ENCODE peak calls at places on chromosome 2, in six cellular contexts. O is heart left ventricle, Z is kidney epithelial cell, P is AG04450, G is hepatocyte, Y is cardiac muscle cell. W is an unnamed sample.
A peak's percentile ranks its signal among the peaks of the same experiment; 100 is the strongest.

GRCh38 chr2:151878655-151879563 is 50.7 kb upstream of the ARL5A start:
- DNase-seq in P (no peak), G (peak; percentile 47), Z (peak; percentile 34), Y (no peak), O (no peak), W (no peak)

GRCh38 chr2:149924028-149924427 is 336.5 kb upstream of the MMADHC start:
- DNase-seq in O (no peak), G (no peak), Y (no peak), P (no peak), Z (peak; percentile 29), W (no peak)

GRCh38 chr2:145431181-145431951 is 911.4 kb upstream of the ZEB2 start:
- DNase-seq in G (peak; percentile 56), Y (peak; percentile 32), O (no peak), P (no peak), Z (peak; percentile 5), W (no peak)

GRCh38 chr2:215793747-215794595 is 219.4 kb downstream of the MREG start:
- DNase-seq in P (peak; percentile 92), G (peak; percentile 68), Z (peak; percentile 88), O (no peak), Y (no peak), W (peak; percentile 82)

GRCh38 chr2:196854629-196855028 is 45.5 kb upstream of the C2orf66 start:
- DNase-seq in O (no peak), G (no peak), P (no peak), Y (no peak), Z (no peak), W (no peak)

GRCh38 chr2:70340921-70341765 is 39.3 kb upstream of the FAM136A start:
- DNase-seq in Y (peak; percentile 67), Z (no peak), O (no peak), G (peak; percentile 71), P (no peak), W (no peak)

GRCh38 chr2:165827219-165827920 is 33.3 kb upstream of the GALNT3 start:
- DNase-seq in Z (no peak), G (no peak), O (no peak), P (no peak), Y (no peak), W (no peak)

GRCh38 chr2:195850764-195851163 is 193.7 kb downstream of the SLC39A10 start:
- DNase-seq in Z (no peak), P (no peak), G (no peak), O (no peak), Y (no peak), W (no peak)

GRCh38 chr2:68824831-68825230 is 46.4 kb downstream of the BMP10 start:
- DNase-seq in Y (no peak), G (no peak), P (no peak), O (no peak), Z (no peak), W (peak; percentile 16)

GRCh38 chr2:119174216-119174992 is 15.9 kb upstream of the C1QL2 start:
- DNase-seq in P (no peak), O (no peak), Y (peak; percentile 27), Z (no peak), G (peak; percentile 39), W (no peak)

GRCh38 chr2:120758181-120759048 is 22.7 kb downstream of the GLI2 start:
- DNase-seq in Y (peak; percentile 41), O (peak; percentile 75), P (peak; percentile 65), G (peak; percentile 79), Z (no peak), W (no peak)

GRCh38 chr2:104656496-104657310 is 197.2 kb upstream of the POU3F3 start:
- DNase-seq in P (no peak), Z (no peak), Y (no peak), O (no peak), G (no peak), W (no peak)

GRCh38 chr2:113124181-113124961 is 3.0 kb upstream of the IL1RN start:
- DNase-seq in Z (no peak), O (no peak), Y (no peak), G (no peak), P (no peak), W (no peak)

GRCh38 chr2:11578081-11578948 is 44.5 kb downstream of the GREB1 start:
- DNase-seq in Z (no peak), P (no peak), O (no peak), Y (no peak), G (no peak), W (no peak)

GRCh38 chr2:239308696-239309397 is 92.0 kb downstream of the HDAC4 start:
- DNase-seq in G (peak; percentile 60), P (peak; percentile 55), Y (peak; percentile 35), Z (no peak), O (no peak), W (no peak)

GRCh38 chr2:100417745-100418090 is 250 bp upstream of the CHST10 start:
- DNase-seq in P (no peak), Y (no peak), Z (no peak), O (no peak), G (no peak), W (no peak)

GRCh38 chr2:85429924-85430289 is 11.4 kb downstream of the SH2D6 start:
- DNase-seq in O (no peak), Z (no peak), Y (no peak), P (no peak), G (no peak), W (no peak)

GRCh38 chr2:70515938-70516337 is 37.7 kb downstream of the TGFA start:
- DNase-seq in G (no peak), Y (no peak), O (no peak), P (no peak), Z (no peak), W (no peak)

DNA sequence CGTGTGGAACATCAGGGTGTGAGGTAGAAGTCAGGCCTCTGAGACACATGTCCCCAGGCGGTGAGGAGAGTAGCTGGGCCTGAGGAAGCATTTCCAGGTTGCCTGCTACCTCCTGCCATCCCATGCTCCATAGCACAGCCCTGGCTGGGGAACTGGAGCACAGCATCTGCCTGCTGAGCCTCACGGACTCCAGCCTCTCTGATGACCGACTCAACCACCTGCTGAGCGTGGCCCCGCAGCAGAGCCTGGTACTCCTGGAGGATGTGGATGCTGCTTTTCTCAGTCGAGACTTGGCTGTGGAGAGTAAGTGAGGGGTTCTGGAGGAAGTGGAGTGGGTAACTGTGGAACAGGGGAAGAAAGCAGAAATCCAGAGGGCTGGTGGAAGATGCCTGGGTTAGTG is 2.9 kb downstream of the BCS1L start:
- DNase-seq in Y (no peak), P (no peak), O (no peak), Z (no peak), G (no peak), W (no peak)
- H3K4me3 ChIP-seq in Y (no peak overlapping the region), P (no peak overlapping the region), O (no peak overlapping the region), Z (no peak overlapping the region), G (no peak overlapping the region), W (no peak overlapping the region)

DNA sequence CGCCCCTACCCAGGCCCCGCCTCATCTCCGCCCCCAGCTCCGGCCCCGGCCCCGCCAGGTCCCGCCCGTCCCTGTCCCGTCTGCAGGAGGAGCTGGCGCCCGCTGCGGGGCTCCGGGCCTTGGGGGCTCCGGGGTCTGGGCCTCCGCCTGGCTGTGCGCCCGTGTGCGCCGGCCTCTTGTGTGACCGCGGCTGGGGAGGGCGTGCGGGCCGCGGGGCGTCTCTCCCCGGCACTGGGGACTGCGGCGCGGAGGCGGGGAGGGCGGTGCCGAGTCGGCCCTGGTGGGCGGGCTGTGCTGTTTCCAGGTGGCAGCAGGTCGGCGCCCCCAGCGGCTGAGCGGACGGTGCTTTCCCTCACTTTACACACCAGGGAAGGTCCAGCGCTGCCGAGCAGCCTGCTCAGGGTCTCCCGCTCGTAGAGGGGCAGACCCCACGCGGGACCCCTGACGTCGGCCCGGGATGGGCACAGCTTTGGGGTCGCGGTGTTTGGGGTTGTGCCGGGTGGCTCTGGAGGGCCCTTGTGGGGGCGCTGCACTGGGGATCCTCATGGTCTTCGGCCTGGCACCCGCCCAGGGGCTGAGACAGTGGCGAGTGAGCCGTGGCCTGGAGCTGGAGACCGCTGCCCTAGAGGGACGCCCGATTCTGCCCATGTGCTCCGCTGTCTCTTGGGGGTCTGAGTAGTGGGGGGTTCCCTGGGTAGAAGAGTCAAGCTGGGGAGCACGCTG is 727 bp downstream of the ING5 start:
- DNase-seq in Z (no peak), P (peak; percentile 52), O (peak; percentile 94), Y (peak; percentile 93), G (peak; percentile 95), W (no peak)
- TF ChIP-seq CTCF in Z (peak; percentile 61), P (peak; percentile 37), O (peak; percentile 13), Y (peak; percentile 37), G (peak; percentile 44), W (peak; percentile 53)

DNA sequence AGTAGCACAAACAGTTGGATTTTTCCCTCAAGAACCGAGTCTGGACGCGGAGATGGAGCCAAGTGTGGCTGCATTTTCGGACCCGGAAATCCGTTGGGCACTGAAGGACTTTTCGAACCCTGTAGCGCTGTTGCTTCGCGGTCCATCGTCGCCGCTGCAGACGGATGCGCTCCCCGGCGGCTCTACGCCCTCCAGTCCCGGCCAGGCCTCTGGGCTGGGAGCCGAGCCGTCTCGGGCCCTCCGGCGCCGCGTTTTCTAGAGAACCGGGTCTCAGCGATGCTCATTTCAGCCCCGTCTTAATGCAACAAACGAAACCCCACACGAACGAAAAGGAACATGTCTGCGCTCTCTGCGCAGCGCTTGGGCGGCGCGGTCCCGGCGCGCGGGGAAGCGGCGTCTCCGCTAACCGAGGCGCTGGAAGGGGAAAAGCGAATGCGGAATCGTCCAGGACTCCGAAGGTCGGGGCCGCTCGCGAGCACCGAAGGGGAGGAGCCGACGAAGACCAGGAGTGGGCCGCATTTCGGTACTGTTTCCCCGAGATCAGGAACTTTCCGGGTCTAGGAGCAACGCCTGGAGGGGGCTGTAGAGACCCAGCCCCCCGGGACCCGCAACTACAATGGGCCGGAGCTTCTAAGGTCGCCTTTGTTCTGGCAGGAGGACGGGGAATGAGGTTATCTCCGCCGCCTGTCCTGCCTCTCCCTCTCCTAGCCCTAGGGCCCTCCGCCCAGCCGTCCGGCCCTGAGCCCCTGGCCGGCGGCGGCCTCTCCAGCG is 3.2 kb downstream of the EMX1 start:
- DNase-seq in O (no peak), G (peak; percentile 48), P (no peak), Z (no peak), Y (peak; percentile 50), W (no peak)
- H3K4me3 ChIP-seq in O (peak overlapping the region; percentile 32), G (peak overlapping the region; percentile 4), P (peak overlapping the region; percentile 25), Z (no peak overlapping the region), Y (no peak overlapping the region), W (no peak overlapping the region)

GRCh38 chr2:240810199-240810598 is 9.8 kb downstream of the KIF1A start:
- DNase-seq in O (no peak), G (no peak), P (no peak), Y (no peak), Z (no peak), W (no peak)
- TF ChIP-seq CTCF in O (no peak), G (peak; percentile 22), P (peak; percentile 18), Y (no peak), Z (no peak), W (no peak)

DNA sequence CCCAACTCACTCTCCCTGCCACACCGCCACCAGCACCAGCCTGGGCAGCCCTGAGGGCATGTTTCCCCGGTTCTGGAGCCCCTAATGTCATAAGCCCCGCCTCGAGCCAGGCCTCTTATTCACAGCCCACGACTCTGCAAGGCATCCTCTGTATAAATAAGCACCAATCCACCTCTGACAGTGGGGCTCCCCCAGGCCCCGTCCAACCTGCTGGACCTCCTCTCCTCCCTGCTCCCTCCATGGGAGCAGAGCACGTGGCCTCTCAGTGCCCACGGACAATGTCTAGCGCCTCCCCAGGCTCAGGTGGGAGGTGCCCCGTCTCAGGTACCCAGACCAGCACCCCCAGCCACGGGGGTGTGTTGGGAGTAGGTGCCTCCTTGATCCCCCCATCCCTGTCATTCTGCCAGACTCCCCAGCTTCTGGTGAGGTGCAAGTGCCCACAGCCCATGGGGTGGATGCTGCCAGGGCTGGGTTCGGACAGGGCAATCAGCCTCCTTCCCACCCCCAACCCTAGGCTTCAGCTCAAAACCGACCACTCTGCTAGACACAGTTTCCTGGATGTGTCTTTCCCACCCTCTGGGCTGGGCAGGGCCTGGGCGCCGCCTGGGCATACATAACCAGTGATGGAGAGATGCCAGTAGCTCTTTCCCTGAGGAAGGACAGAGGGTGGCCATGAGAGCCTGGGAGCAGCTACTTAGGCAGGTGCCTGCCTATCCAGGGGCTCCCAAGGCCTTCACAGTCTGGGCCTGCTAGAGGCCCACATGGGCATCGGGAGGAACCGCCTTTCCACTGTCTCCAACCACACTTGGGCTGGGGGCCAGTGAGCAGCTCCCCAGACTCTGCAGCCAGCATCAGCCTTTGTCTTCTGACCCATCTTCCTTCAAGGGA is 1.6 kb upstream of the ADRA2B start:
- DNase-seq in Z (no peak), G (peak; percentile 36), O (peak; percentile 49), P (no peak), Y (peak; percentile 13), W (no peak)
- H3K4me3 ChIP-seq in Z (no peak overlapping the region), G (no peak overlapping the region), O (no peak overlapping the region), P (no peak overlapping the region), Y (no peak overlapping the region), W (no peak overlapping the region)